ENCODE peak calls at places on chromosome 1, in four cellular contexts. P, D, B and X are unnamed samples.

GRCh38 chr1:43267291-43267805 is 2.4 kb upstream of the TMEM125 start:
- DNase-seq in P (peak), D (no peak), B (no peak), X (no peak)

GRCh38 chr1:64881281-64881680 is 85.1 kb downstream of the JAK1 start:
- DNase-seq in P (peak), D (no peak), B (no peak), X (no peak)

GRCh38 chr1:59156526-59157196 is 140.2 kb upstream of the FGGY start:
- DNase-seq in P (peak), D (no peak), B (peak), X (no peak)

GRCh38 chr1:228721407-228721806 is 13.9 kb upstream of the RHOU start:
- DNase-seq in P (no peak), D (no peak), B (no peak), X (no peak)

GRCh38 chr1:34396042-34396441 is 219.3 kb downstream of the C1orf94 start:
- DNase-seq in P (no peak), D (no peak), B (no peak), X (no peak)

GRCh38 chr1:153798468-153798780 is 23.2 kb downstream of the SLC27A3 start:
- DNase-seq in P (no peak), D (no peak), B (no peak), X (no peak)

GRCh38 chr1:225474439-225474985 is 46.7 kb upstream of the LBR start:
- DNase-seq in P (no peak), D (peak), B (no peak), X (no peak)

GRCh38 chr1:22262583-22262982 is 119.7 kb upstream of the WNT4 start:
- DNase-seq in P (no peak), D (peak), B (no peak), X (peak)

GRCh38 chr1:233293556-233294446 is 1.7 kb downstream of the PCNX2 start:
- DNase-seq in P (peak), D (no peak), B (no peak), X (no peak)

GRCh38 chr1:201593200-201593828 is 54.4 kb downstream of the NAV1 start:
- DNase-seq in P (peak), D (peak), B (no peak), X (no peak)

GRCh38 chr1:60924165-60924564 is 158.2 kb upstream of the NFIA start:
- DNase-seq in P (no peak), D (no peak), B (no peak), X (no peak)

GRCh38 chr1:155893389-155894142 is 17.6 kb downstream of the RIT1 start:
- DNase-seq in P (peak), D (no peak), B (no peak), X (no peak)

DNA sequence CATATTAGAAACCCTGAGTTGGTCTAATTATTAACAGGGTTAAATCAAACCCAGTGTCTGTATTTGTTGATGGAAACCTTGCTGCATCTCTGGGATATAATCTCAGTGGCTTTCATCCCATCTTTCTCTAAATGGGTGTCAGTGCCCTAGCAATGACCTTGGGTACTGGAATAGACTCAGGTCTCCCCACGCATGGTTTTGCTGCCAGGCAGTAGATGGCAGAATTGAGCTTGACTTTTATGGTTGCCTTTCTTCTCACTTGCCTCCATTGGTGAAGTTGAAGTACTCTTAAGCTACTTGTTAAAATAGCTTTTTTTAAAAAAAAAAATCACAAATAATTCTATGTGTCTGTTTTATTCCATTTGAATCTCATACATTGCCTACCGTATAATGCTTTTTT is 81.8 kb upstream of the HMCN1 start:
- DNase-seq in P (no peak), D (no peak), B (no peak), X (no peak)
- TF ChIP-seq CTCF in P (no peak), D (no peak), B (no peak), X (peak)

GRCh38 chr1:24933468-24933867 is 3.4 kb upstream of the RUNX3 start:
- DNase-seq in P (no peak), D (no peak), B (no peak), X (no peak)
- TF ChIP-seq CTCF in P (no peak), D (no peak), B (no peak), X (no peak)

GRCh38 chr1:46556822-46557221 is 5.4 kb upstream of the KNCN start:
- DNase-seq in P (peak), D (no peak), B (no peak), X (no peak)
- TF ChIP-seq CTCF in P (peak), D (no peak), B (no peak), X (no peak)

GRCh38 chr1:92040971-92041370 is 11.2 kb downstream of the EPHX4 start:
- DNase-seq in P (no peak), D (no peak), B (no peak), X (no peak)
- TF ChIP-seq CTCF in P (no peak), D (no peak), B (no peak), X (no peak)

GRCh38 chr1:200223613-200224012 is 186.2 kb downstream of the ZNF281 start:
- DNase-seq in P (no peak), D (no peak), B (no peak), X (no peak)

GRCh38 chr1:200224315-200224714 is 185.5 kb downstream of the ZNF281 start:
- DNase-seq in P (peak), D (no peak), B (no peak), X (no peak)

GRCh38 chr1:200228081-200228480 is 181.8 kb downstream of the ZNF281 start:
- DNase-seq in P (no peak), D (no peak), B (no peak), X (no peak)

GRCh38 chr1:200226268-200226968 is 183.4 kb downstream of the ZNF281 start:
- DNase-seq in P (peak), D (no peak), B (no peak), X (no peak)

GRCh38 chr1:200226969-200227303 is 182.9 kb downstream of the ZNF281 start:
- DNase-seq in P (no peak), D (no peak), B (no peak), X (no peak)
- TF ChIP-seq CTCF in P (no peak), D (no peak), B (no peak), X (no peak)

DNA sequence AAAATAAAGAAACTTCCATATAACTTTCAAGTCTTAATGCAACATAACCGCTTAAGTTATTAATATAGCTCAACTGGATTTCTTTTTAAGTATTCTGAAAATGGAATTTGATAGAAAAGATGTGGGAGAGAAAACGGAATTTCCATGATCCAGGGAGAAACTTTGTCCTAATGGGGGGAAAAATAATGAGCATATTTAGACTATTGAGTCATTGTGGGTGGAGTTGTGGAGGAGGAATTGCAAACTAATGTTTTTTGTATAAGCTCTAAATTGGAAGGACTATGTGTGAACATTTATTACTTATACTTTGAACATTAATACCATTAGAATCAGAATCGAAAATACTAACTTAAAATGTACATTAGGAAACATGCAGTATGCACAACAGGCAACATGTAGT is 159.9 kb upstream of the NEGR1 start:
- DNase-seq in P (peak), D (no peak), B (no peak), X (no peak)
- TF ChIP-seq CTCF in P (no peak), D (no peak), B (no peak), X (no peak)

DNA sequence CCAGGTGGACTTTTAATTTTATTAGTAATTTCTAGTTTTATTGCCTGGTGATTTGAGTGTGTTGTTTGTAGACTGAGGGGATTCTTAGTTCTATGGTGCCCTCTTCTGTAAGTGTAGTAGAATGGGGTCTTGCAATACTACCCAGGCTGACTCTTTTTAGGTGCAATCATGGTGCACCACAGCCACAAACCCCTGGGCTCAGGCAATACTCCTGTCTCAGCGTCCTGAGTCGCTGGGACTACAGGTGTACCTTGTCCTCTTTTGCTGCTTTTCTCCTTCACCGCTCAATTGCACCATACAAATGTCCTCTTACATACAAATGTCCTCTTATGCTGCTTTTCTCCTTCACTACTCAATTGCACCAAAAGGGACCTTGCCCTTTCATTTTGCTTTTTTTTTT is 43.1 kb downstream of the SCP2 start:
- DNase-seq in P (peak), D (no peak), B (no peak), X (no peak)
- TF ChIP-seq CTCF in P (no peak), D (no peak), B (peak), X (peak)

GRCh38 chr1:56406821-56407220 is 172.5 kb downstream of the PLPP3 start:
- DNase-seq in P (no peak), D (no peak), B (no peak), X (no peak)

GRCh38 chr1:56410405-56410804 is 169.0 kb downstream of the PLPP3 start:
- DNase-seq in P (no peak), D (no peak), B (no peak), X (no peak)

GRCh38 chr1:56411484-56412180 is 167.7 kb downstream of the PLPP3 start:
- DNase-seq in P (peak), D (no peak), B (no peak), X (no peak)

GRCh38 chr1:56411021-56411420 is 168.3 kb downstream of the PLPP3 start:
- DNase-seq in P (no peak), D (no peak), B (no peak), X (no peak)

DNA sequence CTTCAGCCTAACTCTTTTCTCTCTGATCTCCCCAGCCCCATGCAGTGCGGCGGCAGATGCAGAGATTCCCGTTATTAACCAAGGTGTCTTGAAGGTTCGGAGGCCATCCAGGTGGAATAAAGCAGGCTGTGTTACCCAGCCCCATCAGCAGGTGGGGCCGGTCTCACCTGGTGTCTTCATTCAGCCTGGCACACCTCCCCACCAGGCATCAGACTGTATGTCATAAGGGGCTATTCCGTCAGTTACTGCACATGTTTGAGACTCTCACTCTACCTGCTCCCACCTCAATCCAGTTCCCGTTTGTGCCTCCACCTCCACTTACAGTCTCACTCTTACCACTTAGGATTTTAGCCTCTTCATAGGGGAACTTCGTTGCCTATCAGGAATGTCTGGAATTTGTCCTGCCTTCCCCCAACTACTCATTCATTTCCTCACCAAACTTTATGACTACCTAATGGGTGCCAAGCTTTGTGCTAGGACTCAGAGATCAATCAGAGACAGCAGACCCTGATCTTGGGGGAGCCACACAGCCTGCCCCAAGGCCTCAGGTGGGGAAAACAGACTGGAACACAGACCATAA is 170.2 kb downstream of the PLPP3 start:
- DNase-seq in P (peak), D (peak), B (no peak), X (no peak)
- TF ChIP-seq CTCF in P (no peak), D (peak), B (peak), X (peak)

GRCh38 chr1:240487493-240487892 is 124.5 kb downstream of the GREM2 start:
- DNase-seq in P (no peak), D (no peak), B (no peak), X (no peak)
- TF ChIP-seq CTCF in P (no peak), D (no peak), B (no peak), X (no peak)